ENCODE peak calls at places on chromosome 16, in six cellular contexts. V is tibial nerve, K is A549, R is endothelial cell, G is NCI-H1930, Y is iPS-NIHi11. P is an unnamed sample.

GRCh38 chr16:24518498-24518897 is 20.9 kb upstream of the RBBP6 start:
- DNase-seq in V (no peak), K (no peak), R (no peak), G (no peak), Y (no peak), P (no peak)

GRCh38 chr16:84985079-84986065 is 26.0 kb downstream of the ZDHHC7 start:
- DNase-seq in V (no peak), K (peak; percentile 33), R (no peak), G (no peak), Y (no peak), P (no peak)

GRCh38 chr16:57741660-57742191 is 6.2 kb downstream of the KATNB1 start:
- DNase-seq in V (no peak), K (no peak), R (no peak), G (no peak), Y (no peak), P (no peak)

GRCh38 chr16:88681709-88682451 is 4.4 kb downstream of the SNAI3 start:
- DNase-seq in V (no peak), K (no peak), R (no peak), G (no peak), Y (no peak), P (peak; percentile 82)

GRCh38 chr16:931651-932500 is 38.9 kb downstream of the LMF1 start:
- DNase-seq in V (no peak), K (no peak), R (no peak), G (no peak), Y (no peak), P (no peak)

GRCh38 chr16:20673882-20674683 is 23.4 kb downstream of the ACSM1 start:
- DNase-seq in V (no peak), K (no peak), R (no peak), G (no peak), Y (no peak), P (no peak)

GRCh38 chr16:53429221-53429943 is 4.9 kb upstream of the RBL2 start:
- DNase-seq in V (no peak), K (no peak), R (no peak), G (no peak), Y (no peak), P (no peak)

GRCh38 chr16:66927012-66927436 is 1.7 kb upstream of the RRAD start:
- DNase-seq in V (no peak), K (peak; percentile 79), R (no peak), G (no peak), Y (no peak), P (no peak)

GRCh38 chr16:22857296-22857695 is 43.3 kb downstream of the HS3ST2 start:
- DNase-seq in V (no peak), K (no peak), R (no peak), G (no peak), Y (no peak), P (no peak)

GRCh38 chr16:66502020-66502913 is 47.7 kb downstream of the TK2 start:
- DNase-seq in V (peak; percentile 88), K (peak; percentile 47), R (no peak), G (no peak), Y (no peak), P (no peak)

GRCh38 chr16:78689031-78689430 is 589.6 kb downstream of the WWOX start:
- DNase-seq in V (no peak), K (no peak), R (no peak), G (no peak), Y (no peak), P (no peak)